ENCODE peak calls at places on chromosomes 4 and X, in seven cellular contexts. V, G, X, H, B, W and I are unnamed samples.

GRCh38 chr4:6967846-6968340 is 58.3 kb downstream of the TBC1D14 start:
- DNase-seq in B (no peak), H (no peak), V (no peak), W (no peak), G (no peak), X (no peak), I (no peak)

GRCh38 chrX:151970661-151971060 is 3.8 kb downstream of the GABRE start:
- DNase-seq in B (peak), V (no peak), X (peak), W (peak), H (no peak), G (peak), I (no peak)

GRCh38 chr4:74098628-74098995 is 383 bp downstream of the CXCL2 start:
- DNase-seq in X (peak), G (no peak), H (no peak), W (peak), B (no peak), V (no peak), I (no peak)

GRCh38 chrX:9492901-9493300 is 28.0 kb downstream of the TBL1X start:
- DNase-seq in G (peak), V (no peak), X (no peak), H (no peak), W (no peak), B (no peak), I (no peak)

GRCh38 chrX:66163849-66164401 is at the start of gene HEPH:
- DNase-seq in B (no peak), G (peak), H (no peak), V (no peak), X (no peak), W (peak), I (no peak)

GRCh38 chr4:108171541-108172230 is 3.0 kb upstream of the LEF1 start:
- DNase-seq in X (no peak), G (no peak), W (no peak), V (no peak), B (no peak), H (peak), I (no peak)

GRCh38 chr4:62881901-62882300 is 1527.3 kb downstream of the TECRL start:
- DNase-seq in V (no peak), H (no peak), B (no peak), X (no peak), W (no peak), G (peak), I (no peak)

GRCh38 chr4:56656346-56656643 is 24.8 kb downstream of the HOPX start:
- DNase-seq in V (no peak), W (no peak), B (peak), X (no peak), H (no peak), G (no peak), I (peak)

GRCh38 chr4:9927317-9928007 is 93.8 kb downstream of the SLC2A9 start:
- DNase-seq in H (no peak), X (no peak), B (no peak), W (no peak), V (no peak), G (no peak), I (no peak)

GRCh38 chrX:19686876-19687275 is 171.6 kb upstream of the MAP3K15 start:
- DNase-seq in B (no peak), W (no peak), H (no peak), X (no peak), V (no peak), G (no peak), I (no peak)

GRCh38 chr4:108743021-108743420 is 19.8 kb downstream of the ETNPPL start:
- DNase-seq in B (no peak), G (no peak), V (no peak), H (no peak), W (no peak), X (no peak), I (no peak)

GRCh38 chr4:46270986-46271596 is 118.8 kb downstream of the GABRA2 start:
- DNase-seq in W (peak), X (no peak), B (no peak), H (no peak), G (peak), V (no peak), I (no peak)

GRCh38 chrX:44765556-44765955 is 78.3 kb upstream of the DUSP21 start:
- DNase-seq in V (no peak), G (no peak), W (peak), B (no peak), H (no peak), X (no peak), I (no peak)

GRCh38 chrX:133892337-133892736 is 93.1 kb downstream of the GPC3 start:
- DNase-seq in G (no peak), X (no peak), H (no peak), B (no peak), W (no peak), V (no peak), I (no peak)

GRCh38 chr4:168291242-168291641 is 27.3 kb downstream of the DDX60 start:
- DNase-seq in W (no peak), H (no peak), G (no peak), X (no peak), B (no peak), V (no peak), I (no peak)

GRCh38 chr4:75895744-75896314 is 6.4 kb downstream of the PPEF2 start:
- DNase-seq in B (no peak), W (peak), V (no peak), H (no peak), G (no peak), X (no peak), I (no peak)

GRCh38 chr4:38678078-38678477 is 14.1 kb downstream of the KLF3 start:
- DNase-seq in H (no peak), G (peak), V (no peak), X (no peak), W (peak), B (no peak), I (no peak)

GRCh38 chr4:85557016-85557901 is 82.3 kb downstream of the ARHGAP24 start:
- DNase-seq in W (no peak), X (no peak), V (no peak), G (no peak), H (no peak), B (no peak), I (no peak)

GRCh38 chrX:154323537-154323936 is 27.9 kb downstream of the TKTL1 start:
- DNase-seq in G (no peak), B (no peak), H (no peak), W (no peak), V (no peak), X (no peak), I (no peak)

GRCh38 chr4:25905371-25905770 is 8.6 kb upstream of the SMIM20 start:
- DNase-seq in W (no peak), G (no peak), V (no peak), B (no peak), X (no peak), H (no peak), I (no peak)

DNA sequence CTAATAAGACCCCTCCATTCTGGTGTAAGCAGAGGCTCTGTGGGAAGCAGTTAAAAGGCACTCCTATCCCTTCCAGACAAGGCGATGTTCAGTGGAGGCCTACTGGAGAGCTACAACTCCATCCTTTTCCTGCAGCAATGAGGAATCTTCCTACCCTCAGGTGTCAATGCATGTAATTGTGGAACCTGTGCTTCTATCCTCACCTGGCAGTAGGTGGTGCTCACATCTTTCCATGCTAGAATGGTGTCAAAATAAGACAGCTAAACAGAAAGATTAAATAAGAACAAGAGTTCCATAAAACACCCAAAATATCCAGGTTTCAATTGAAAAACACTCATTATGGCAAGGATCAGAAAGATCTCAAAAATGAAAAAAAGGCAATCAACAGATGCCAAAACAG is 224.6 kb downstream of the IL15 start:
- DNase-seq in W (no peak), B (no peak), X (no peak), G (no peak), V (no peak), H (no peak), I (no peak)
- TF ChIP-seq CTCF in W (no peak), B (no peak), X (no peak), G (no peak), V (no peak), H (no peak), I (no peak)

DNA sequence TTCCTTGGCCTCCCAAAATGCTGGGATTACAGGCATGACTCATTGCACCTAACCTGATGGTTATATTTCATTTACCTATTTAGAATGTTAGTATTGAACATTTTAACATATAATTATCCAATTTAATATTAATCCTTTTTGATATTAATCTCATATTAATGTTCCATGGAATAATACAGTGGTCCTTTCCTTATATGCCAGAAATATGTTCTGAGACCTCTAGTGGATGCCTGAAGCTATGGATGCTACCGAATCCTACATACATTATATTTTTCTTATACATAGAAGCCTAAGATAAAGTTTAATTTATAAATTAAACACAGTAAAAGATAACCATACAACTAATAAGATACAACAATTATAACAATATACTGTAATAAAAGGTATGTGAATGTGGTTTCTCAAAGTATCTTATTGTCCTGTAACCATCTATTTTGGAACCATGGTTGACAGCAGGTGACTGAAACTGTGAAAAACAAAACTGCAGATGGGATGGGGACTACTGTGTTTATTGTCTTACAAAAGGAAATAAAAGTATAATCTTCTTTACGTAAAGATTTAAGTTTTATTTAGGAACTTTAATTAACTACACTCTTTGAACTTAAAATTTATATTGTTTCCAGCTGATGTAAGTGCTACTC is 431.4 kb downstream of the GRID2 start:
- DNase-seq in H (no peak), V (no peak), B (no peak), W (no peak), X (no peak), G (no peak), I (no peak)
- TF ChIP-seq CTCF in H (no peak), V (peak), B (no peak), W (peak), X (no peak), G (no peak), I (no peak)

DNA sequence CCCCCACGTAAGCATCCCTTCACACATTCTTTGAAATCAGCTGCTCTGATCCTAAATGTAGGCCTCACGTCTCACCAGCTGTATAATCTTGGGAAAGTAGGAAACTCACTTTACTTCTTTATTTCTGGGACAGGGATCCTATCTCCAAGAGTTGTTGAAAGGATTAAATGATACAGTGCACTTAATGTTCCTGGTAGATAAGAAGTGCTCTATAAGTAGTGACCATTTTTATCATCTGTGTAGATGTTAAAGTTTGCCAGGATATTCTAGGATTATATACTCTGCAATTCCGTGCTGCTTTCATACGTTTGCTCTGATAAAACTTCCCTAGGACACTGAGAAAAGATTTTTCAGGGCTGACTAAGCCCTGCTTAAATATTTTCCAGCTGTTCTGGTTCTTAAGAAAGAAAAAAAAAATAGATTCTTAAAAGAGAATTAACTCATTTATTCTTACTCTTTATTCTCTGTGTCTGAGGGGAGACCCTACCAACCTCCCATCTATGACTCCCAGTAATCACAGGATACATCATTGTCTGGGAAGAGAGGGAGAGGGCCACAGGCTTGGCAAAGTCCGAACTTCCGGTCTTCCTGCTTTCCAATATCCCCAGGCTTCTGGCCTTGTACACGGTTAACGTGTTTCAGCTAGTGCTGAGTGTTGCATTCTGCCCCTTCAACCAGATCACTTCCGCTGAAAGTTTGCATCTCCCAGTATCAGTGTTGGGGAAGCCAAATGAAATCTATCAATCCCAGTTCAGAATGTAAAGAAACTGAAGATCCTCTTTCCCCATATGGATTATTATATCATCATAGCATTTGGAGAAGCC is 269.2 kb downstream of the TRIML1 start:
- DNase-seq in H (no peak), X (no peak), V (no peak), B (no peak), W (peak), G (no peak), I (no peak)
- TF ChIP-seq CTCF in H (no peak), X (no peak), V (no peak), B (no peak), W (no peak), G (no peak), I (no peak)

GRCh38 chr4:23455482-23455881 is 434.4 kb downstream of the PPARGC1A start:
- DNase-seq in X (no peak), W (peak), B (no peak), V (no peak), G (no peak), H (no peak), I (no peak)
- TF ChIP-seq CTCF in X (no peak), W (peak), B (no peak), V (peak), G (peak), H (no peak), I (no peak)

DNA sequence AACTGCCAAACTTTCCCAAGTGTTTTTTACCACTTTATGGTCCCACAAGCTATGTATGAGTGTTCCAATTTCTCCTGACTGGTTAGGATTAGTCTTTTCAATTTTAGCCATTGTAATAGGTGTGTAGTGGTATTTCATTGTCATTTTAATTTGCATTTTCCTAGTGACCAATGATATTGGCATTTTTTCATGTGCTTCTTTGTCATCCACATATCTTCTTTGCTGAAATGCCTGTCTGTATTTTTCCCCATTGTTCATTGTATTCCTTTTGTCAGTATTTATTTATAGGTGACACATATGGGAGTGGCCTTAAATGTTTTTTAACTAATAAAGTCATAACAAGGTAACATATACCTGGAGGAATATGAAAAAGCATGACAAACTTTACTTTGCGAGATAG is 9.2 kb upstream of the UBE2D3 start:
- DNase-seq in G (no peak), V (no peak), H (no peak), X (no peak), B (no peak), W (no peak), I (no peak)
- TF ChIP-seq CTCF in G (no peak), V (no peak), H (no peak), X (no peak), B (no peak), W (no peak), I (no peak)

DNA sequence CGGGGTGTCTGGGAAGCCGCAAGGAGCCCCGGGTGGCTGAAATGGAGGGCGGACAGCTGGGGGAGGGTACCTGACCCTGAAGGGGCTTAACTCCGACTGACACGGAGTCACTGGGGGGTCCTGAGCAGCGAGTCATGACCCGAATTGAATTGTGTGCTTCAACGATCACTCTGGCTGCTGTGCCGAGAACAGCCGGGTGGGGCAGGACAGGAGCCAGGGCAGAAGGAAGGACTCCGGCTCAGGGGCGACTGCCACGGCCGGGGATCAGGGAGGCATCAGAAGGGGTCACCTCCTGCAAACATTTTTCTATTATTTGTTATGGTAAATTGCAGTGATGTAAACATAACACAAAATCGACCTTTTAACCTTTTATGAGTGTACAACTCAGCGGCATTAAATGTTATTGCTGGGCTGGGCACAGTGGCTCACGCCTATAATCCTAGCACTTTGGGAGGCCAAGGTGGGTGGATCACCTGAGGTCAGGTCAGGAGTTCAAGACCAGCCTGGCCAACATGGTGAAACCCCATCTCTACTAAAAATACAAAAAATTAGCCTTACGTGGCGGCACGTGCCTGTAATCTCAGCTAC is 21.6 kb downstream of the ZFYVE28 start:
- DNase-seq in X (no peak), G (no peak), W (no peak), B (no peak), V (no peak), H (no peak), I (no peak)
- TF ChIP-seq CTCF in X (no peak), G (no peak), W (no peak), B (no peak), V (no peak), H (no peak), I (no peak)

GRCh38 chrX:5117816-5118215 is 1110.9 kb downstream of the NLGN4X start:
- DNase-seq in H (no peak), V (no peak), W (no peak), B (no peak), X (no peak), G (no peak), I (no peak)

GRCh38 chrX:5122181-5122678 is 1106.4 kb downstream of the NLGN4X start:
- DNase-seq in B (no peak), X (no peak), H (no peak), V (no peak), W (no peak), G (no peak), I (no peak)
- TF ChIP-seq CTCF in B (no peak), X (no peak), H (no peak), V (no peak), W (no peak), G (no peak), I (no peak)

DNA sequence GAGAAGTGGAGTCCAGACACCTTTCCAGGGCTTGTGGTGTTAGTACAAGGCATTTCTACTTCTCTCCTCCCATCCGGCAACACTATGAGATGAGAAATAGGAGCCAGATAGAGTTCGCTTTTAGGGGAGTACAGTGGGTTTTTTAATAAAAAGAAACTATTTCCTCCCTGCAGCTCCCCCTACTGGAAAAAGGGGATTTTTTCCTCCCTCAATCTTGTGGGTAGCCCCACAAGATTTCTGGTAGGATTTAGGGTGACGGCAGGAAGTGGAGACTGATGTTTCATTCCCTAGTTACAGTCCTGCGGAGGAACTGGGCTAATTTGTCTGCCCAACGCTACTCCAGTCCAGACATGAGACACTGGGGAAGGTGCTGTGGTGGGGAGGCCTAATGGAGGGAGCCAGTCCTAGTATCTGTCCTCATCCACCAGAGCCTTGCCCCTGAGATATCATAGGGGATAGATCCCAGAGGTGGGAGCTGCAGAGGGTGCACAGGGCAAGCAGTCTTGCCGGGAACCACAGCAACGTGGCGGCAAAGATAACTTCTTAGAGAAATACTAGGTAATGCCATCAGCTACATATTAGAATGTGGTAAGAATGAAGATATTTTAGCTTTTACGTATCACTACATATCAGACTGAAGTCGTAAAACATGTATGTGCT is 45.6 kb upstream of the PRKG2 start:
- DNase-seq in X (no peak), G (no peak), B (no peak), H (no peak), V (no peak), W (peak), I (no peak)
- TF ChIP-seq CTCF in X (peak), G (peak), B (no peak), H (peak), V (peak), W (peak), I (peak)

DNA sequence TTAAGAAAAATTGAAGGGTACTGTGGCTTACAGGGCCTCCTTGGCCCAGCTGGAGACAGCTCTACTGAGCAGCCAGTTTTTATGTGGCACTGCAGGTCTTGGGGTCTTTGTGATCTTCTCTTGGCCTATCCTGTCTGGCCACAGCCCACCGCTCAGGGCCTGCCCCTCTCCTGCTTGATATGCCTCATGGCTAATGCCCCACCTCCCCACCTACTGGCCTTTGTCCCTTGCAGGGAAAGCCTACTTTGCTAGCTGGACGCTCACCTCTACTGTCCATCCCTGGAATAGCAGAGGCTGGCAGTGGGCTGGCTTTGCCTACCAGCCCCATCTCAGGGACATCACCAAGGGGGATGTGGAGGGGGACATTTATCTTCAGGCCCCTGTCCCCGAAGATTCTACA is 134.1 kb downstream of the PJA1 start:
- DNase-seq in V (no peak), G (no peak), W (no peak), H (peak), B (no peak), X (no peak), I (no peak)
- TF ChIP-seq CTCF in V (peak), G (no peak), W (peak), H (no peak), B (no peak), X (no peak), I (no peak)

GRCh38 chrX:115895678-115896329 is 274.7 kb upstream of the AGTR2 start:
- DNase-seq in W (no peak), H (no peak), V (no peak), X (no peak), B (no peak), G (no peak), I (no peak)

GRCh38 chrX:115900425-115900824 is 270.1 kb upstream of the AGTR2 start:
- DNase-seq in V (no peak), B (no peak), G (no peak), W (no peak), H (no peak), X (no peak), I (no peak)

GRCh38 chrX:115897956-115898355 is 272.6 kb upstream of the AGTR2 start:
- DNase-seq in V (no peak), B (no peak), X (no peak), W (no peak), H (no peak), G (no peak), I (no peak)

GRCh38 chrX:115896362-115896761 is 274.2 kb upstream of the AGTR2 start:
- DNase-seq in W (no peak), B (no peak), G (no peak), V (no peak), H (no peak), X (no peak), I (no peak)

GRCh38 chrX:115898382-115899001 is 272.1 kb upstream of the AGTR2 start:
- DNase-seq in G (no peak), V (no peak), H (no peak), W (no peak), B (no peak), X (no peak), I (no peak)
- TF ChIP-seq CTCF in G (no peak), V (peak), H (no peak), W (no peak), B (peak), X (no peak), I (peak)